ENCODE peak calls at places on chromosomes 4 and X, in five cellular contexts. P is suprapubic skin, C is GM12878, K is prostate gland, E is endothelial cell of umbilical vein. Y is an unnamed sample.

GRCh38 chrX:65491620-65492019 is 43.0 kb downstream of the LAS1L start:
- DNase-seq in E (no peak), P (no peak), K (no peak), C (no peak), Y (no peak)

GRCh38 chrX:109347618-109348017 is 134.3 kb downstream of the GUCY2F start:
- DNase-seq in C (no peak), K (no peak), P (no peak), E (peak), Y (no peak)

GRCh38 chrX:21749924-21750323 is 8.0 kb downstream of the SMPX start:
- DNase-seq in K (no peak), C (no peak), E (no peak), P (no peak), Y (no peak)

GRCh38 chr4:168923526-168924194 is 86.4 kb downstream of the CBR4 start:
- DNase-seq in E (peak), P (no peak), C (peak), K (peak), Y (peak)

GRCh38 chr4:51906167-51906647 is 63.3 kb downstream of the DCUN1D4 start:
- DNase-seq in E (peak), P (no peak), K (no peak), C (peak), Y (no peak)

GRCh38 chr4:145076473-145076855 is 21.5 kb downstream of the ANAPC10 start:
- DNase-seq in K (no peak), P (no peak), E (no peak), C (no peak), Y (no peak)

GRCh38 chr4:31088600-31089230 is 368.5 kb downstream of the PCDH7 start:
- DNase-seq in K (no peak), C (no peak), E (peak), P (no peak), Y (no peak)

GRCh38 chr4:24973471-24974251 is 57.1 kb downstream of the LGI2 start:
- DNase-seq in P (no peak), C (no peak), E (no peak), K (peak), Y (no peak)

GRCh38 chr4:175646802-175647201 is 165.3 kb downstream of the GPM6A start:
- DNase-seq in K (no peak), C (no peak), P (no peak), E (no peak), Y (no peak)

GRCh38 chrX:42837747-42838146 is 59.8 kb upstream of the PPP1R2C start:
- DNase-seq in P (no peak), E (no peak), K (no peak), C (no peak), Y (no peak)

GRCh38 chr4:112152496-112152895 is 7.2 kb downstream of the FAM241A start:
- DNase-seq in K (no peak), E (no peak), C (no peak), P (no peak), Y (no peak)

GRCh38 chr4:113069212-113069892 is 19.9 kb downstream of the ANK2 start:
- DNase-seq in C (no peak), K (no peak), P (no peak), E (no peak), Y (no peak)

GRCh38 chrX:150455220-150455618 is 92.1 kb downstream of the MAMLD1 start:
- DNase-seq in E (no peak), P (no peak), C (no peak), K (no peak), Y (no peak)

GRCh38 chrX:133726211-133726630 is 259.2 kb downstream of the GPC3 start:
- DNase-seq in K (no peak), E (peak), P (no peak), C (no peak), Y (no peak)

GRCh38 chrX:123817288-123817894 is 42.5 kb upstream of the XIAP start:
- DNase-seq in P (no peak), K (no peak), E (no peak), C (no peak), Y (no peak)

GRCh38 chr4:25696409-25696808 is 40.8 kb downstream of the SLC34A2 start:
- DNase-seq in P (no peak), C (no peak), E (no peak), K (no peak), Y (no peak)

GRCh38 chrX:79096339-79096638 is 48.2 kb upstream of the GPR174 start:
- DNase-seq in K (no peak), P (no peak), E (peak), C (no peak), Y (no peak)

GRCh38 chr4:37455301-37456062 is 210.9 kb downstream of the NWD2 start:
- DNase-seq in E (no peak), K (no peak), P (no peak), C (no peak), Y (no peak)

GRCh38 chrX:17567173-17567572 is 170.1 kb upstream of the SCML1 start:
- DNase-seq in K (no peak), C (no peak), P (no peak), E (no peak), Y (no peak)

GRCh38 chr4:7120341-7120740 is 52.5 kb upstream of the GRPEL1 start:
- DNase-seq in K (no peak), P (no peak), C (no peak), E (no peak), Y (no peak)

GRCh38 chr4:107857741-107858140 is 33.0 kb downstream of the SGMS2 start:
- DNase-seq in C (no peak), K (no peak), E (no peak), P (no peak), Y (no peak)

GRCh38 chr4:81913427-81913878 is 441.7 kb upstream of the RASGEF1B start:
- DNase-seq in C (no peak), P (no peak), K (peak), E (peak), Y (peak)

GRCh38 chr4:171478181-171478580 is 335.0 kb upstream of the GALNTL6 start:
- DNase-seq in E (no peak), P (no peak), K (no peak), C (no peak), Y (no peak)

DNA sequence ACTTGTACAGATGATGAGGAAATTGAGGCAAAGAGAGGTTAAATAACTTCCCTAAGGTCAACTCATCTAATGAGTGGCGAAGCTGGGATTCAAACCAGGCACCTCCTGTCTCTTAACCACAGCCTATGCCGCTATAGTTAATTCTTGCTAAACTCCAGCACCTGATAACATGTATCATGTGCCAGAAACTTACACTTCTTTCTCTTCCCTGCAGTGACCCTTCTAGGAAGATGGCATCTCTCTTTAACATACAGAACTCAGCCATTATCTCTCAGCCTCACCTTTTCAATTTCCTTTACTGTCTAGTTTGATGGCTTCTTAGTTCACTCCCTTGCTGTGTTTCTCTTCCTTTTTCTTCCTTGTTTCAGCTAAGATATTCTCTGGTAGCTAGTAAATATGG is 2.5 kb downstream of the VBP1 start:
- DNase-seq in K (no peak), P (no peak), E (no peak), C (no peak), Y (no peak)
- TF ChIP-seq POLR2AphosphoS5 in K (no peak), P (no peak), E (no peak), C (no peak), Y (no peak)

GRCh38 chr4:185936650-185937376 is 124.8 kb upstream of the SORBS2 start:
- DNase-seq in E (no peak), K (no peak), C (no peak), P (no peak), Y (no peak)
- TF ChIP-seq POLR2AphosphoS5 in E (no peak), K (no peak), C (no peak), P (no peak), Y (no peak)

GRCh38 chrX:73214366-73215094 is at the start of gene NAP1L2:
- DNase-seq in K (peak), E (peak), C (no peak), P (no peak), Y (no peak)
- TF ChIP-seq POLR2AphosphoS5 in K (peak), E (no peak), C (peak), P (no peak), Y (no peak)

GRCh38 chr4:10161840-10162239 is 45.2 kb upstream of the WDR1 start:
- DNase-seq in K (no peak), E (no peak), P (no peak), C (no peak), Y (no peak)

GRCh38 chr4:10161146-10161545 is 44.5 kb upstream of the WDR1 start:
- DNase-seq in C (no peak), E (no peak), P (no peak), K (no peak), Y (no peak)

GRCh38 chr4:10164877-10165283 is 48.3 kb upstream of the WDR1 start:
- DNase-seq in C (no peak), P (no peak), E (peak), K (peak), Y (no peak)

GRCh38 chr4:10162341-10163000 is 45.9 kb upstream of the WDR1 start:
- DNase-seq in P (no peak), K (no peak), C (no peak), E (no peak), Y (no peak)

DNA sequence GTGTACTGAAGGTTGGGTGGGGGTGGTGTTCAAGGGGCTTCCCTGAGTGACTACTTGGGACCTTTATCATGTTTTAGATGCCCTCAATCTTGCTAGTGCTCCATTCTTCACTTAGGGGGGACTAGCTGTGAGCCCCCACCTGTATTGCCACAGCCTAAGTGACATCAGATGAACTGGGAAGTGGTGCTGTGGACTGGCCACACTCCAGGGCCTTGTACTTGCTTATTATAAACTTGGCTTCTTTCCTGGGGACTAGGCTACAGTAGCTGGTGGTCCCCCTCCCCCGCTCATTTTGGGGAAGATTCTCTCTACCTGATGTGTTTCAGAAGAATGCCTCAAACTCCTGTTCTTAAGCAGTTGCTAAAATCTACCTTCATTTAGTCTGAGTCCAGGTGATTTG is 46.7 kb upstream of the WDR1 start:
- DNase-seq in E (no peak), C (no peak), K (no peak), P (no peak), Y (no peak)
- TF ChIP-seq POLR2AphosphoS5 in E (no peak), C (no peak), K (no peak), P (no peak), Y (no peak)

GRCh38 chr4:95539056-95539455 is 9.7 kb downstream of the UNC5C start:
- DNase-seq in P (no peak), C (no peak), E (no peak), K (no peak), Y (no peak)

GRCh38 chr4:95541094-95541493 is 7.7 kb downstream of the UNC5C start:
- DNase-seq in K (no peak), E (no peak), C (no peak), P (no peak), Y (no peak)

GRCh38 chr4:95541889-95542607 is 6.7 kb downstream of the UNC5C start:
- DNase-seq in E (no peak), K (no peak), P (no peak), C (peak), Y (no peak)

GRCh38 chr4:95537967-95538485 is 10.7 kb downstream of the UNC5C start:
- DNase-seq in C (no peak), E (no peak), P (no peak), K (no peak), Y (no peak)

GRCh38 chr4:95540227-95540626 is 8.5 kb downstream of the UNC5C start:
- DNase-seq in E (no peak), P (no peak), K (no peak), C (no peak), Y (no peak)
- TF ChIP-seq POLR2AphosphoS5 in E (no peak), P (no peak), K (no peak), C (no peak), Y (no peak)

GRCh38 chrX:154369453-154370299 is 4.8 kb downstream of the FLNA start:
- DNase-seq in K (peak), C (peak), P (peak), E (peak), Y (no peak)
- TF ChIP-seq POLR2AphosphoS5 in K (peak), C (no peak), P (no peak), E (peak), Y (no peak)

GRCh38 chr4:185020293-185020808 is 2.1 kb downstream of the HELT start:
- DNase-seq in K (no peak), E (no peak), P (no peak), C (no peak), Y (peak)
- TF ChIP-seq POLR2AphosphoS5 in K (no peak), E (no peak), P (no peak), C (no peak), Y (no peak)

GRCh38 chrX:24146283-24146865 is 3.2 kb upstream of the ZFX start:
- DNase-seq in P (no peak), C (no peak), K (no peak), E (peak), Y (no peak)

GRCh38 chrX:24147165-24147564 is 2.4 kb upstream of the ZFX start:
- DNase-seq in K (no peak), E (no peak), P (no peak), C (no peak), Y (no peak)

GRCh38 chrX:24149346-24150050 is at the start of gene ZFX:
- DNase-seq in E (peak), P (no peak), C (no peak), K (peak), Y (peak)

GRCh38 chrX:24148535-24149345 is 789 bp upstream of the ZFX start:
- DNase-seq in K (no peak), C (no peak), E (peak), P (no peak), Y (no peak)

DNA sequence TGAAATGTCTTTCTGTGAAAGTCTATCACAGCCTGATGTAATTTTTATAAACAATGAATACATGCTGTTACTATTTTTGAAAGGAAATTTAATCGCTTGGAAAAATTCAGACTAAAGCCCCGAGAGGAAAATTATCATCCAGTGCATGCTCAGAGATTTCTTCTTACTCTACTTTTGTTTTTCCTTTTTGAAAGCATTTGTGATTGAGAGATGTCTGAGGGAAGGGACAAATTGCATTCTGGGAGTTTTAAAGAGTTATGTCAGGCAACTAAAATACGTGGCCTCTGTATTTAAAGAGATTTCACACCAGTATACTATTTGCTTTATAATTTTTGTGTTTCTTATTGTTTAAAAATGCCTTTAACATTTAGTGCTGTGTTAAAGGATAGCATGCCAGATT is 1.4 kb upstream of the ZFX start:
- DNase-seq in K (no peak), E (peak), P (no peak), C (no peak), Y (no peak)
- TF ChIP-seq POLR2AphosphoS5 in K (no peak), E (no peak), P (no peak), C (no peak), Y (no peak)

Y was measured in GM12891.